ENCODE peak calls at places on chromosomes 5 and 9, in eight cellular contexts. One of them, this sample, is unnamed.

GRCh38 chr5:172187118-172188032 is 649 bp downstream of the STK10 start:
- DNase-seq in psoas muscle: peak; percentile 79
- DNase-seq in lower lobe of right lung: peak; percentile 79
- DNase-seq in naive thymus-derived CD8-positive, alpha-beta T cell: peak; percentile 67
- DNase-seq in NCI-H774: peak; percentile 20
- DNase-seq in KBM-7: peak; percentile 67
- DNase-seq in non-pigmented ciliary epithelial cell: peak; percentile 32
- DNase-seq in NCI-H2029: no peak
- DNase-seq in this sample: peak; percentile 1

GRCh38 chr9:68979538-68980314 is 34.2 kb downstream of the PRKACG start:
- DNase-seq in lower lobe of right lung: no peak
- DNase-seq in NCI-H2029: no peak
- DNase-seq in NCI-H774: no peak
- DNase-seq in naive thymus-derived CD8-positive, alpha-beta T cell: no peak
- DNase-seq in non-pigmented ciliary epithelial cell: no peak
- DNase-seq in psoas muscle: no peak
- DNase-seq in KBM-7: peak; percentile 64
- DNase-seq in this sample: no peak

GRCh38 chr5:125274938-125275759 is 528.7 kb upstream of the ZNF608 start:
- DNase-seq in psoas muscle: no peak
- DNase-seq in lower lobe of right lung: no peak
- DNase-seq in NCI-H2029: no peak
- DNase-seq in naive thymus-derived CD8-positive, alpha-beta T cell: no peak
- DNase-seq in KBM-7: no peak
- DNase-seq in NCI-H774: no peak
- DNase-seq in non-pigmented ciliary epithelial cell: no peak
- DNase-seq in this sample: peak; percentile 11

GRCh38 chr9:15849871-15850270 is 297.0 kb downstream of the CCDC171 start:
- DNase-seq in KBM-7: no peak
- DNase-seq in lower lobe of right lung: no peak
- DNase-seq in NCI-H774: no peak
- DNase-seq in non-pigmented ciliary epithelial cell: no peak
- DNase-seq in naive thymus-derived CD8-positive, alpha-beta T cell: no peak
- DNase-seq in NCI-H2029: no peak
- DNase-seq in psoas muscle: no peak
- DNase-seq in this sample: no peak

GRCh38 chr9:24218656-24219055 is 327.0 kb downstream of the IZUMO3 start:
- DNase-seq in psoas muscle: no peak
- DNase-seq in NCI-H2029: no peak
- DNase-seq in naive thymus-derived CD8-positive, alpha-beta T cell: no peak
- DNase-seq in non-pigmented ciliary epithelial cell: no peak
- DNase-seq in KBM-7: no peak
- DNase-seq in NCI-H774: no peak
- DNase-seq in lower lobe of right lung: no peak
- DNase-seq in this sample: no peak

GRCh38 chr5:178626484-178627258 is at the start of gene CLK4:
- DNase-seq in naive thymus-derived CD8-positive, alpha-beta T cell: peak; percentile 96
- DNase-seq in KBM-7: peak; percentile 91
- DNase-seq in lower lobe of right lung: peak; percentile 98
- DNase-seq in psoas muscle: peak; percentile 99
- DNase-seq in NCI-H774: peak; percentile 90
- DNase-seq in NCI-H2029: peak; percentile 80
- DNase-seq in non-pigmented ciliary epithelial cell: peak; percentile 80
- DNase-seq in this sample: peak; percentile 64

GRCh38 chr5:18333841-18334240 is 699.6 kb downstream of the TAF11L14 start:
- DNase-seq in psoas muscle: no peak
- DNase-seq in NCI-H774: no peak
- DNase-seq in lower lobe of right lung: no peak
- DNase-seq in naive thymus-derived CD8-positive, alpha-beta T cell: no peak
- DNase-seq in KBM-7: no peak
- DNase-seq in non-pigmented ciliary epithelial cell: no peak
- DNase-seq in NCI-H2029: no peak
- DNase-seq in this sample: no peak

GRCh38 chr9:84138543-84138942 is 157.9 kb downstream of the RMI1 start:
- DNase-seq in lower lobe of right lung: no peak
- DNase-seq in KBM-7: no peak
- DNase-seq in NCI-H2029: no peak
- DNase-seq in naive thymus-derived CD8-positive, alpha-beta T cell: no peak
- DNase-seq in psoas muscle: no peak
- DNase-seq in NCI-H774: no peak
- DNase-seq in non-pigmented ciliary epithelial cell: no peak
- DNase-seq in this sample: no peak

This sample was measured in DMS79 treated with DMSO at 0.1 percent for 48 hours.